ENCODE peak calls at places on chromosomes 16 and 17, in five cellular contexts. J, H, Q, Y and W are unnamed samples.

GRCh38 chr16:88466175-88466862 is 13.2 kb downstream of the ZFPM1 start:
- DNase-seq in J (no peak), H (no peak), Q (no peak), Y (no peak), W (no peak)

GRCh38 chr17:16919663-16920627 is 52.0 kb downstream of the TNFRSF13B start:
- DNase-seq in J (no peak), H (no peak), Q (no peak), Y (peak; percentile 14), W (peak; percentile 74)

GRCh38 chr16:88585269-88585668 is 15.1 kb downstream of the ZC3H18 start:
- DNase-seq in J (no peak), H (no peak), Q (no peak), Y (no peak), W (no peak)

GRCh38 chr17:1077536-1078061 is 80.7 kb downstream of the TIMM22 start:
- DNase-seq in J (no peak), H (no peak), Q (no peak), Y (no peak), W (no peak)

GRCh38 chr17:74738051-74738996 is 1.3 kb downstream of the RAB37 start:
- DNase-seq in J (no peak), H (peak; percentile 18), Q (no peak), Y (peak; percentile 65), W (no peak)

GRCh38 chr17:1274243-1274608 is 4.0 kb downstream of the BHLHA9 start:
- DNase-seq in J (no peak), H (no peak), Q (no peak), Y (no peak), W (no peak)

GRCh38 chr17:44108440-44109311 is 14.8 kb downstream of the HDAC5 start:
- DNase-seq in J (no peak), H (peak; percentile 76), Q (no peak), Y (peak; percentile 65), W (no peak)

GRCh38 chr17:34916120-34916519 is 45.1 kb downstream of the CCT6B start:
- DNase-seq in J (no peak), H (no peak), Q (no peak), Y (no peak), W (no peak)

GRCh38 chr17:48100591-48101011 is 677 bp downstream of the CBX1 start:
- DNase-seq in J (peak; percentile 78), H (peak; percentile 43), Q (peak; percentile 12), Y (peak; percentile 46), W (no peak)

GRCh38 chr17:74244128-74244527 is 29.9 kb upstream of the DNAI2 start:
- DNase-seq in J (no peak), H (no peak), Q (no peak), Y (no peak), W (no peak)

GRCh38 chr16:28308794-28309535 is 16.6 kb downstream of the SBK1 start:
- DNase-seq in J (no peak), H (no peak), Q (no peak), Y (no peak), W (no peak)

GRCh38 chr16:4392382-4393242 is 21.0 kb downstream of the VASN start:
- DNase-seq in J (peak; percentile 89), H (no peak), Q (no peak), Y (peak; percentile 54), W (no peak)

GRCh38 chr16:72367841-72368240 is 195.9 kb upstream of the PMFBP1 start:
- DNase-seq in J (no peak), H (no peak), Q (no peak), Y (no peak), W (no peak)

GRCh38 chr17:58333396-58334207 is 5.0 kb upstream of the TSPOAP1 start:
- DNase-seq in J (no peak), H (no peak), Q (no peak), Y (no peak), W (no peak)

GRCh38 chr16:1828645-1829410 is 1.8 kb downstream of the FAHD1 start:
- DNase-seq in J (no peak), H (no peak), Q (no peak), Y (no peak), W (no peak)

GRCh38 chr16:1825381-1825863 is 1.2 kb downstream of the HAGH start:
- DNase-seq in J (no peak), H (no peak), Q (no peak), Y (peak; percentile 46), W (no peak)

GRCh38 chr16:1826691-1827573 is at the start of the genes FAHD1 and HAGH:
- DNase-seq in J (peak; percentile 95), H (peak; percentile 100), Q (peak; percentile 85), Y (peak; percentile 94), W (peak; percentile 97)

GRCh38 chr16:1823821-1824220 is 2.8 kb downstream of the HAGH start:
- DNase-seq in J (peak; percentile 58), H (peak; percentile 47), Q (no peak), Y (peak; percentile 55), W (no peak)

DNA sequence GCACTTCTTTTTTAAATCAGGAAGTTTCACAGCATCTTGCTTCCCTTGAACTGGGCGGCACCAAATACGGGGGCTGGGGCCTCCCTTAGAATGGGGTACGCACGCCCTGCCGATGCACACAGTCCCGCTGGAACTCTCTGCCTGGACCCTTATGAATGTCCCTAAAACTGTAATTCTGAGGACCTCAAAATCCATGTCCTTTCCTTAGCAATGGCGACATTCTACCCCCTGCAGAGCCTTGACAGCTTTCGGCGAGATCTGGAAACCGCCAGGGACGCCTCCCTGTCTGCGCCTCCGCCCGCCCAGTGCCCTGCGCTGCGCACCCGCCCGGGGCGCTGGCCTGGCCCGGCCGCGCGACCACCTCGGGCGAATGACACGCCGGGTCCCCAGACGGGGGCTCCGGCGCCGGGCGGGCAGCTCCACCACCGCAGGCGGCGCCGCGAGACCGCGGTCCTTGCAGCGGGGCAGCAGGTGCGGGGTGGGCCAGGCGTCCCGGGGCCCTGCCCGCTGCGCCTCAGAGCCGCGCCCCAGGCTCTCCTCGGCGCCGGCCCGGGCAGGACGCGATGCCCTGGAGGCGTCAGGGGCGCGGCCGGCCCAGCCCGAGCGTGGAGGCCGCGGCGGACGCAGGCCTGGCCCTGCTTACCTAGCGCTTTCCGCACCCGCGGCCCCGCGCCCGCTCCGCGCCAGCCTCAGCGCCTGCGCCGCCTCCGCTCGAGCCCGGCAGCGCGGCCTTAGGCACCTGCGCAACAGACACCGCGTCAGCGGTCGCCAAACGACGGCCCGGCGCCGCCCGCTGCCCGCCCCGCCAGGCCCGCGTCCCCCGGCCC is 548 bp downstream of the HAGH start:
- DNase-seq in J (peak; percentile 59), H (no peak), Q (no peak), Y (peak; percentile 63), W (no peak)
- TF ChIP-seq CTCF in J (no peak), H (no peak), Q (no peak), Y (no peak), W (no peak)

GRCh38 chr17:40474419-40475002 is 26.9 kb downstream of the TNS4 start:
- DNase-seq in J (no peak), H (peak; percentile 57), Q (no peak), Y (no peak), W (no peak)
- TF ChIP-seq POLR2AphosphoS5 in J (no peak), H (no peak), Q (no peak), Y (no peak), W (no peak)

GRCh38 chr17:61463068-61463980 is 11.1 kb downstream of the TBX4 start:
- DNase-seq in J (peak; percentile 73), H (peak; percentile 29), Q (no peak), Y (no peak), W (no peak)
- TF ChIP-seq CTCF in J (peak; percentile 29), H (peak; percentile 56), Q (no peak), Y (no peak), W (no peak)

GRCh38 chr17:4476512-4477070 is 22.1 kb upstream of the SPNS2 start:
- DNase-seq in J (no peak), H (no peak), Q (no peak), Y (peak; percentile 91), W (no peak)
- TF ChIP-seq POLR2AphosphoS5 in J (no peak), H (no peak), Q (no peak), Y (no peak), W (no peak)

GRCh38 chr17:8080208-8080798 is 7.2 kb downstream of the ALOX12B start:
- DNase-seq in J (no peak), H (no peak), Q (no peak), Y (no peak), W (no peak)
- TF ChIP-seq CTCF in J (no peak), H (no peak), Q (peak; percentile 61), Y (no peak), W (no peak)

DNA sequence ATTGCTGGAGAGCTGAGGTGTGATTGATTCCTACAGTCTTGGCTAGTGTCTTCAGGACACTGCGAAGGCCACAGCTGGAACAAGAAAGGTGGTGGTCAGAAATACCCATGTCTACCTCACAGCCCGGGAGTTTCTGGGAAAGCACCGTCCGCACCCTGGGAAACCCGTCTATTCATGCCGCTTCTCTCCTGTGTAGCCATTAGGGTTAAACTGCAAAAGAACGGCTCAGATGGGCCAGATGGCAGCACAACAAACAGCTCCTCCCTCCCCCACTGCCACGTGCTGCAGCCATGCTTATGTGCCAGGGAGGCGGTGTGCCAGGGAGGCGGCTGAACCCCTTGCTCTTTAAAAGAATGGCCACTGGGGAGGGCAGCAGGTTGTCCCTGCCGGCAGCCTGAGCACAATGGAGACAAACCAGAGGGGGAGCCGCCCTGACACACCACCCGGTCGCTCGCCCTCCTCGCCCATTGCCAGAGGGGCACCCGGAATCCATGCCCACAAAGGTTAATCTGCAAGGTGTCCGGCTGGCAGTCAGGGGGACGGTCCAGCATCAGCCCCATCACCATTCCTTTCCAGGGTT is 65.2 kb downstream of the CYTH1 start:
- DNase-seq in J (peak; percentile 55), H (no peak), Q (no peak), Y (peak; percentile 87), W (no peak)
- TF ChIP-seq POLR2AphosphoS5 in J (no peak), H (no peak), Q (no peak), Y (peak; percentile 74), W (peak; percentile 56)

DNA sequence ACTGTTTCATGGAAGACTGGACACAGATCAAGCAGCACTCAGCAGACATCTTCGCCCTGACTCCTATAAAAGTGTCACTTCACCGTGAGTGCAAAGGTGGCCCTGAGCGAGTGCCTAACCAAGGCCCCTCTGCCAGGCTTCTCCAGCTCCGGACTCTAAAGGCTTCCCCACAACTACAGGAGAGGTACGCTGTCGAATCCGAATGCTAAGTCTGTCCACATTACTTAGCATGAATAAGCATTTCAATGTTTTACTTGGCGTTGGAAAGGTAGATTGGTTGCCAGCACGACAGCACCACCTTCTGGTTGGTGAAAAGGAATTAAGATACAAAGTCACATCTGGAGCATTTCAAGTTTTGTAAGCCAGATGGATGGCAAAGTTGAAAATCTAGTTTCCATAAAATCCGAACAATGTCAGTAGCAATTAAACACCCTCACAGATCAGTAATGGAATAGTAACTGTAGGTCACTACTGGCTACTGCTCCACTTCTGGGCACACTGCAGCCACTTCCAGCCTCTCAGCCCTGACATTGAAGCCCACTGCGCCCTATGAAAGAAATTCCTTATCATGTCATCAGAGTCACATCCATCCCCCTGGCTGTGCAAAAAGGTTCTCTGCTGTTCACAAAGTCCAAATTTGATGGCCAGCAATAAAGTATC is 100.9 kb downstream of the PARN start:
- DNase-seq in J (peak; percentile 69), H (peak; percentile 70), Q (peak; percentile 87), Y (peak; percentile 77), W (no peak)
- TF ChIP-seq CTCF in J (no peak), H (peak; percentile 81), Q (peak; percentile 87), Y (no peak), W (peak; percentile 51)